ENCODE peak calls at places on chromosome 2, in seven cellular contexts. V is astrocyte of the spinal cord, U is heart right ventricle, M is psoas muscle, X is fibroblast of the aortic adventitia, J is AG10803, C is Peyer's patch. N is an unnamed sample.

GRCh38 chr2:72148975-72149555 is 1.4 kb upstream of the CYP26B1 start:
- DNase-seq in V (no peak), U (peak; percentile 24), M (no peak), X (peak; percentile 35), J (peak; percentile 28), C (peak; percentile 60), N (peak; percentile 22)

GRCh38 chr2:113850687-113851086 is 39.2 kb upstream of the ACTR3 start:
- DNase-seq in V (no peak), U (no peak), M (no peak), X (peak; percentile 49), J (peak; percentile 18), C (no peak), N (peak; percentile 49)

GRCh38 chr2:119137502-119137901 is 21.0 kb downstream of the C1QL2 start:
- DNase-seq in V (no peak), U (no peak), M (no peak), X (no peak), J (no peak), C (no peak), N (no peak)

GRCh38 chr2:102138331-102138730 is 4.2 kb upstream of the IL1R1 start:
- DNase-seq in V (no peak), U (no peak), M (no peak), X (no peak), J (peak; percentile 17), C (no peak), N (no peak)

GRCh38 chr2:95058989-95059601 is 33.6 kb downstream of the MAL start:
- DNase-seq in V (no peak), U (no peak), M (no peak), X (no peak), J (no peak), C (peak; percentile 24), N (no peak)

GRCh38 chr2:45029215-45029614 is 20.0 kb upstream of the SIX2 start:
- DNase-seq in V (no peak), U (no peak), M (no peak), X (peak; percentile 38), J (peak; percentile 15), C (no peak), N (peak; percentile 27)

GRCh38 chr2:16487686-16488085 is 177.9 kb downstream of the CYRIA start:
- DNase-seq in V (peak; percentile 9), U (no peak), M (no peak), X (peak; percentile 1), J (peak; percentile 43), C (no peak), N (peak; percentile 63)

GRCh38 chr2:224650815-224651439 is 65.2 kb downstream of the CCDC195 start:
- DNase-seq in V (peak; percentile 57), U (peak; percentile 10), M (no peak), X (peak; percentile 75), J (peak; percentile 58), C (no peak), N (peak; percentile 52)

GRCh38 chr2:137178955-137179377 is 413.6 kb downstream of the THSD7B start:
- DNase-seq in V (peak; percentile 45), U (no peak), M (no peak), X (peak; percentile 71), J (peak; percentile 62), C (no peak), N (peak; percentile 44)

GRCh38 chr2:53880756-53881155 is 21.0 kb upstream of the GPR75 start:
- DNase-seq in V (peak; percentile 82), U (no peak), M (no peak), X (peak; percentile 69), J (peak; percentile 82), C (no peak), N (peak; percentile 55)

GRCh38 chr2:189874571-189875320 is 90.5 kb downstream of the PMS1 start:
- DNase-seq in V (no peak), U (no peak), M (no peak), X (no peak), J (no peak), C (no peak), N (no peak)

GRCh38 chr2:85911836-85912692 is 23.3 kb upstream of the ST3GAL5 start:
- DNase-seq in V (peak; percentile 59), U (no peak), M (no peak), X (peak; percentile 87), J (peak; percentile 83), C (no peak), N (peak; percentile 86)

GRCh38 chr2:67752964-67753363 is 309.8 kb downstream of the C1D start:
- DNase-seq in V (peak; percentile 44), U (no peak), M (no peak), X (peak; percentile 58), J (peak; percentile 92), C (no peak), N (peak; percentile 55)

GRCh38 chr2:237333748-237334147 is 80.2 kb downstream of the COL6A3 start:
- DNase-seq in V (no peak), U (no peak), M (no peak), X (no peak), J (no peak), C (no peak), N (no peak)

GRCh38 chr2:55923091-55923977 is at the start of gene EFEMP1:
- DNase-seq in V (peak; percentile 62), U (peak; percentile 52), M (peak; percentile 72), X (peak; percentile 74), J (peak; percentile 40), C (peak; percentile 52), N (peak; percentile 82)
- TF ChIP-seq CTCF in V (no peak), U (no peak), M (no peak), X (no peak), J (no peak), C (no peak), N (no peak)

GRCh38 chr2:36366491-36367120 is 11.0 kb downstream of the CRIM1 start:
- DNase-seq in V (peak; percentile 54), U (no peak), M (no peak), X (peak; percentile 42), J (no peak), C (no peak), N (no peak)
- H3K4me3 ChIP-seq in V (no peak overlapping the region), U (no peak overlapping the region), M (peak overlapping the region; percentile 36), X (no peak overlapping the region), J (no peak overlapping the region), C (no peak overlapping the region), N (no peak overlapping the region)

GRCh38 chr2:7034313-7034712 is 117.1 kb downstream of the RNF144A start:
- DNase-seq in V (peak; percentile 29), U (no peak), M (no peak), X (peak; percentile 8), J (no peak), C (no peak), N (peak; percentile 25)
- TF ChIP-seq CTCF in V (peak; percentile 33), U (peak; percentile 43), M (no peak), X (no peak), J (peak; percentile 31), C (no peak), N (peak; percentile 13)

GRCh38 chr2:172103471-172104292 is 982 bp upstream of the DLX2 start:
- DNase-seq in V (peak; percentile 88), U (peak; percentile 80), M (peak; percentile 86), X (peak; percentile 90), J (peak; percentile 86), C (peak; percentile 88), N (peak; percentile 91)
- H3K4me3 ChIP-seq in V (no peak overlapping the region), U (peak overlapping the region; percentile 54), M (peak overlapping the region; percentile 69), X (peak overlapping the region; percentile 28), J (peak overlapping the region; percentile 84), C (no peak overlapping the region), N (peak overlapping the region; percentile 65)

DNA sequence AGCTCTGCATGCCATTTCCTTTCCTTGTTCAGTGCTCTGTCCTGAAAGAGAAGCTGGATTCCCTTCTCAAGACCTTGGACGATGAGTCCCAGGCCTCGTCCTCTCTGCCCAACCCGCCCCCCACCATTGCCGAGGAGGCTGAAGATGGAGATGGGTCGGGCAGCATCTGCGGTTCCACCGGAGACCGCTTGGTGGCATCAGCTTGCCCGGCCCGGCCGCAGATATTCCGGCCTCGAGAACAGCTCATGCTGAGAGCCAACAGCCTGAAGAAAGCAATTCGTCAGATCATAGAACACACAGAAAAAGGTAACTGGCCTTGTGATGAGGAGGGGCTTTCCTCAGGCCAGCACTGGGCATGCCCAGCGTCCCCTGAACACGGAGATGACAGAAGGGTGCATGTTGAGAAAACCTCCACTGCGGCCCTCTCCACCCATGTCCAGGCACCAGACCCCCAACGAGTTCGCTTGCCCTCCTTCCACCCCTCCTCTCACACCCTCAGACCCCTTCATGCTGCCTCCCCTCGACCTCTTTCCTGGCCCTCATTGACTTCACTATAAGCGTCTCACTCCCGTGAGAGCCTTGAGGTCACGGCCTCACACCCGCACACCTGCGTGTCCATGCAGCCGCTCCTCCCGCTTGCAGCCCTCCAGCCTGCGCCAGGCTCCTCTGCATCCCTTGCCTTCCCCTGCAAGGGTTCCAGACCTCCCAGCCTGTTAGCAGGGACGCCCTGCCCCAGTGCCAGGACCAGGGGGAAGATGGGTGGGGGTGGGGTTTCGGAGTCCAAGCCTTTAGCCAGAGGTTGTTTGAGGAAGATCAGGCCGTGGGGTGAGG is 95.0 kb downstream of the DGKD start:
- DNase-seq in V (peak; percentile 57), U (no peak), M (peak; percentile 67), X (peak; percentile 61), J (peak; percentile 47), C (peak; percentile 58), N (peak; percentile 69)
- TF ChIP-seq CTCF in V (peak; percentile 92), U (peak; percentile 56), M (peak; percentile 36), X (peak; percentile 93), J (peak; percentile 70), C (no peak), N (peak; percentile 87)

GRCh38 chr2:46333912-46334311 is 36.7 kb downstream of the EPAS1 start:
- DNase-seq in V (no peak), U (no peak), M (no peak), X (no peak), J (peak; percentile 41), C (no peak), N (no peak)
- H3K4me3 ChIP-seq in V (no peak overlapping the region), U (peak overlapping the region; percentile 42), M (peak overlapping the region; percentile 54), X (no peak overlapping the region), J (no peak overlapping the region), C (no peak overlapping the region), N (no peak overlapping the region)

DNA sequence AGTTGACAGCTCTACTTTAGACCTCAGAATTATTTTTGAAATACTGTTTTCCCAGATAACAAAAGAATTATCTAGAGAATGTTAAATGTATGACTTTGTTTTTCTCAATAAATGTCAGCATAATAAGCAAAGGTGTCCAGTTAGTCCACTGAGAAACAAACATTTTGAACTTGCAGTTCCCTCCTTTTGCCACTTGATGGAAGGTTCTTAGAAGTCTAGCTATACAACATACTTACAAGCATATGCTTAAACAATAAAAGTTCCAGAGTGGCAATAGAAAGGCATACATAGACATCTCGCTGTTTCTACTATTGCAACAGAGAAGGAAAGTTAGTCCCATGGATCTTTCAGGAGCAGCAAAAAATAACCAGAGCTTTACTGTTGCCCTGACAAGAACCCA is 11.8 kb downstream of the NDUFA10 start:
- DNase-seq in V (peak; percentile 24), U (no peak), M (no peak), X (peak; percentile 16), J (peak; percentile 23), C (no peak), N (peak; percentile 36)
- TF ChIP-seq CTCF in V (peak; percentile 44), U (no peak), M (no peak), X (peak; percentile 41), J (peak; percentile 45), C (no peak), N (peak; percentile 42)

DNA sequence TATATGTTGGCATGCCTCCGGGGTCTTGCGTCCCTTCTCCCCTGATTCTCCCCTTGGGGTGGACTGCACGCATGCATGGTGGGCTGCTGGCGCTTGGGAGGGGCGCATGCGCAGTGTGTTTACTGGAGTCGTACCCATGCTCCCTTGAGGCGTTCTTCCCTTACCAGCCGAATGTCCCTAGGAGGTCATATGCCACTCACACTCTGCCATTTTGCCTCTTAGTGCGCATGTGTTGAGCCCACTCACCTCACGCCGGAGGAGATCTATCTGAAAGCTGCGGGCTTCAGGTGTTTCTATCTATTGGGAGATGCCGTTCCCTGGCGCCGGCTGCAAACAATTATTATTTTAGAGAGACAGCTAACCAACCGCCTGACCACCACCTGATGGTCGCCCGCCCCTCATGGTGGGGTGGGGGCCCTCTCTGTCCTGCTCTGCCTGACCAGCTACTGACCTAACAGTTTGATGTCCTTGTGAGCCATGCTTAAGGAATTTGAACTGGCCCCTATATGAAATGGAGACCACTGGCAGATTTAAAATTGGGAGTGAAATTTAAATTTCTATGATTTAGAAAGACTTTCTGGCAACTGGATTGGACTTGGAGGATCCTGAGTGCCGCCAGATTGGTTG is 179.6 kb downstream of the RNF144A start:
- DNase-seq in V (no peak), U (no peak), M (no peak), X (no peak), J (no peak), C (no peak), N (no peak)
- H3K4me3 ChIP-seq in V (no peak overlapping the region), U (no peak overlapping the region), M (no peak overlapping the region), X (no peak overlapping the region), J (no peak overlapping the region), C (no peak overlapping the region), N (no peak overlapping the region)